ENCODE peak calls at places on chromosomes 4 and X, in four cellular contexts. U is GM12878, C is HL-60, D is K562. H is an unnamed sample.

GRCh38 chrX:74449322-74449936 is 28.1 kb downstream of the SLC16A2 start:
- DNase-seq in U (no peak), C (no peak), D (no peak), H (no peak)

GRCh38 chrX:137878401-137878800 is 312.5 kb downstream of the ZIC3 start:
- DNase-seq in U (no peak), C (no peak), D (no peak), H (no peak)

GRCh38 chrX:154436597-154437397 is at the start of gene GDI1:
- DNase-seq in U (no peak), C (no peak), D (peak; percentile 85), H (peak; percentile 75)

GRCh38 chrX:118727686-118728339 is 407 bp downstream of the IL13RA1 start:
- DNase-seq in U (no peak), C (no peak), D (no peak), H (no peak)

GRCh38 chr4:85039526-85039925 is 73.0 kb upstream of the WDFY3 start:
- DNase-seq in U (no peak), C (no peak), D (no peak), H (no peak)

GRCh38 chr4:79563218-79563617 is 155.2 kb upstream of the GK2 start:
- DNase-seq in U (no peak), C (no peak), D (no peak), H (no peak)

GRCh38 chrX:20189171-20189570 is 47.5 kb upstream of the EIF1AX start:
- DNase-seq in U (no peak), C (no peak), D (no peak), H (no peak)

GRCh38 chr4:168566736-168567135 is 69.9 kb downstream of the PALLD start:
- DNase-seq in U (no peak), C (no peak), D (no peak), H (no peak)

GRCh38 chr4:174110180-174110579 is 173.3 kb downstream of the FBXO8 start:
- DNase-seq in U (no peak), C (no peak), D (no peak), H (no peak)

GRCh38 chr4:168092176-168092712 is at the start of gene ANXA10:
- DNase-seq in U (no peak), C (no peak), D (no peak), H (no peak)

GRCh38 chr4:2076908-2077534 is 17.9 kb downstream of the NAT8L start:
- DNase-seq in U (no peak), C (no peak), D (no peak), H (no peak)

GRCh38 chrX:44265559-44265958 is 77.9 kb downstream of the EFHC2 start:
- DNase-seq in U (no peak), C (no peak), D (no peak), H (no peak)

GRCh38 chrX:123184199-123184857 is at the start of gene GRIA3:
- DNase-seq in U (no peak), C (no peak), D (no peak), H (no peak)

GRCh38 chrX:19214248-19214787 is 92.0 kb upstream of the ADGRG2 start:
- DNase-seq in U (no peak), C (no peak), D (no peak), H (no peak)

GRCh38 chr4:114378306-114378903 is 220.2 kb upstream of the UGT8 start:
- DNase-seq in U (no peak), C (no peak), D (no peak), H (no peak)

GRCh38 chr4:16995451-16995850 is 97.0 kb upstream of the LDB2 start:
- DNase-seq in U (no peak), C (no peak), D (no peak), H (no peak)

GRCh38 chr4:8244931-8245460 is 24.6 kb upstream of the HTRA3 start:
- DNase-seq in U (no peak), C (no peak), D (no peak), H (no peak)

GRCh38 chrX:136880003-136880451 is 498 bp downstream of the RBMX start:
- DNase-seq in U (no peak), C (no peak), D (peak; percentile 27), H (no peak)

GRCh38 chr4:109005523-109005922 is 242.7 kb upstream of the ETNPPL start:
- DNase-seq in U (no peak), C (no peak), D (no peak), H (no peak)

GRCh38 chr4:83139514-83140156 is 25.1 kb upstream of the PLAC8 start:
- DNase-seq in U (no peak), C (no peak), D (no peak), H (no peak)

GRCh38 chrX:153441296-153441695 is 4.6 kb downstream of the TREX2 start:
- DNase-seq in U (no peak), C (no peak), D (no peak), H (no peak)

GRCh38 chrX:109709129-109709631 is 23.9 kb downstream of the ACSL4 start:
- DNase-seq in U (peak; percentile 60), C (peak; percentile 51), D (no peak), H (no peak)
- TF ChIP-seq SPI1 in U (peak; percentile 72), C (peak; percentile 24), D (no peak), H (peak; percentile 67)

GRCh38 chr4:72677265-72677664 is 108.2 kb upstream of the ADAMTS3 start:
- DNase-seq in U (no peak), C (no peak), D (no peak), H (no peak)

GRCh38 chr4:72679666-72680065 is 110.6 kb upstream of the ADAMTS3 start:
- DNase-seq in U (no peak), C (no peak), D (no peak), H (no peak)

DNA sequence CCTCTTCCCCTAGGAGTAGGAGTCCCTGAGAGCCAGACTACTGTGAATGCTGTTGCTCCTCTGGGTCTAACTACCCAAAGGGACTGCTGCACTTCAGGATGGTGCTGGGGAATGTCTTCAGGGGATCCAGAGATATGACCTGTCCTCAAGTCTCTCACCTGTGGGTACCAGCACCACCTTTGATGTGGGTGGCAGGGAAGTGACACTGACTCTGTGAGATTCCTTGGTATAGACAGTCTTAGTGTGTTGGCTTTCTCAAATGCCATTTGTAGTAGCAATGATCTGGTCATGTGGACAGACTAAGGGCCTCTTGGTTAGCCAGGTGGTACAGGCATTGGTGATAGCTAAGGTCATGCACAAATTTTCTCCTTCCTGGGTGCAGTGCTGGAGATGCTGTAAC is 108.9 kb upstream of the ADAMTS3 start:
- DNase-seq in U (no peak), C (no peak), D (no peak), H (no peak)
- TF ChIP-seq SPI1 in U (no peak), C (no peak), D (no peak), H (no peak)

GRCh38 chr4:42360158-42360557 is 37.1 kb upstream of the SHISA3 start:
- DNase-seq in U (no peak), C (no peak), D (no peak), H (no peak)

GRCh38 chr4:42357325-42357724 is 40.0 kb upstream of the SHISA3 start:
- DNase-seq in U (no peak), C (no peak), D (no peak), H (no peak)

GRCh38 chr4:42363614-42364013 is 33.7 kb upstream of the SHISA3 start:
- DNase-seq in U (no peak), C (no peak), D (no peak), H (no peak)

GRCh38 chr4:42361475-42361874 is 35.8 kb upstream of the SHISA3 start:
- DNase-seq in U (no peak), C (no peak), D (no peak), H (no peak)

DNA sequence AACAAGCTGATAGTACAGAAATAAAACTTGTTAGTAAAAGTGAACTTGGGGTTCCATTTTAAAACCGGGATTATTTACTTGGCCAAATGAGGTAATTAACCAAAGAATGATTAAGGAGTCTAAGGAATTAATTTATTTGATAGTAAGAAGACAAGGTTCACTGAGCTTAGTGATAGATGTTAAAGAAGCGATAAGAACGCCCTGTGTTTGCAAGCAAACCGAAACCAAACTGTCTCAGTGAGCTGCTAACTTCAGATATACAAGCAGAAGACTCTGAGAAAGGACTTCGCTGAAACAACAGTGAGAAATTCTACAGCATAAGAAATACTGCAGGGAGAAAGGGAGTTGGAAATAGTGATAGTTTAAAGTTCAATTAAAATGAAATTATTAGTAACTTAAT is 37.6 kb upstream of the SHISA3 start:
- DNase-seq in U (no peak), C (no peak), D (no peak), H (no peak)
- TF ChIP-seq SPI1 in U (no peak), C (no peak), D (no peak), H (no peak)

GRCh38 chr4:47615385-47615784 is 130.3 kb downstream of the ATP10D start:
- DNase-seq in U (no peak), C (no peak), D (no peak), H (no peak)

GRCh38 chr4:47617607-47618006 is 132.5 kb downstream of the ATP10D start:
- DNase-seq in U (peak; percentile 7), C (no peak), D (no peak), H (no peak)

GRCh38 chr4:47606482-47606881 is 121.4 kb downstream of the ATP10D start:
- DNase-seq in U (no peak), C (no peak), D (no peak), H (no peak)

GRCh38 chr4:47612116-47613023 is 127.3 kb downstream of the ATP10D start:
- DNase-seq in U (no peak), C (no peak), D (no peak), H (no peak)
- TF ChIP-seq SPI1 in U (no peak), C (no peak), D (no peak), H (no peak)

GRCh38 chr4:42654606-42655005 is 2.3 kb downstream of the ATP8A1 start:
- DNase-seq in U (no peak), C (peak; percentile 3), D (no peak), H (no peak)
- TF ChIP-seq SPI1 in U (no peak), C (no peak), D (no peak), H (no peak)

DNA sequence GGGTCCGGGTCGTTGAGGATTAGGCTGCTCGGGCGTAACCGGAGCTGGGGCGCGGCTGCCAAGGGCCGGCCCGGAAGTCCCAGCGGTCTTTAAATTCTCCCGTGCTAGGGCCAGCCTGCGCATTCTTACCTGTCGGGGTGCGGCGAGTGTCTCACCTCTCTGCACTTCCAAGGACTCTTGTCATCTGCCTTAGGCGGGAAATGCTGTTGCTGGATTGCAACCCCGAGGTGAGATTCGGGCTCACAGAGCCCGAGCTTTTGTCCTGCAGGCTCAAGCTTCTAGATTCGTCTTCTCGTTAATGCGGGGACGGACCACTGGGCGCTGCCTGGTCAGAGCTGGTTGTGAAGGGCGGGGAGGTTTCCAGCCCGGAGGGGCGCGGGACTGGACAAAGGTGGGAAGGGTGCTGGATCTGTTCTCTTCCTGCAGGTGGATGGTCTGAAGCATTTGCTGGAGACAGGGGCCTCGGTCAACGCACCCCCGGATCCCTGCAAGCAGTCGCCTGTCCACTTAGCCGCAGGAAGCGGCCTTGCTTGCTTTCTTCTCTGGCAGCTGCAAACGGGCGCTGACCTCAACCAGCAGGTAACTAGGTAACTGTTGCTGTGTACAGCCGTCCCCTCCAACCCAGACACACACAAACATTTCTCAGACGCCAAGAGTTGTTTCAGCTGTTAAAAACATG is at the start of gene ANKRD37:
- DNase-seq in U (no peak), C (no peak), D (peak; percentile 42), H (no peak)
- TF ChIP-seq SPI1 in U (no peak), C (no peak), D (no peak), H (no peak)

H was measured in GM12891.